ENCODE peak calls at places on chromosomes 6 and 20, in eight cellular contexts. U, H, N, Z, M, E, Q and V are unnamed samples.

GRCh38 chr20:11849270-11849920 is 68.3 kb upstream of the BTBD3 start:
- DNase-seq in M (no peak), U (no peak), N (no peak), H (no peak), Q (no peak), E (no peak), Z (no peak), V (no peak)

GRCh38 chr20:46401478-46401860 is 4.9 kb downstream of the ELMO2 start:
- DNase-seq in H (no peak), Z (no peak), N (no peak), M (no peak), E (no peak), U (no peak), Q (peak), V (no peak)

GRCh38 chr6:126716012-126716411 is 376.1 kb downstream of the CENPW start:
- DNase-seq in U (no peak), Q (no peak), Z (no peak), N (no peak), H (no peak), E (no peak), M (no peak), V (no peak)

GRCh38 chr6:130935978-130936377 is 108.8 kb downstream of the SMLR1 start:
- DNase-seq in N (no peak), M (no peak), Q (no peak), U (no peak), H (no peak), Z (no peak), E (no peak), V (no peak)

GRCh38 chr6:147166360-147166944 is 37.8 kb upstream of the STXBP5 start:
- DNase-seq in N (no peak), H (peak), U (no peak), Z (no peak), Q (no peak), E (no peak), M (no peak), V (no peak)

GRCh38 chr6:169805242-169805838 is 53.9 kb downstream of the ERMARD start:
- DNase-seq in M (no peak), N (no peak), U (no peak), E (no peak), H (no peak), Q (no peak), Z (no peak), V (no peak)

GRCh38 chr6:130365166-130366010 is 429 bp upstream of the TMEM200A start:
- DNase-seq in M (peak), Q (peak), U (no peak), N (peak), Z (peak), E (peak), H (peak), V (peak)

GRCh38 chr6:72636215-72636614 is 14.4 kb downstream of the KCNQ5 start:
- DNase-seq in U (no peak), Q (peak), N (no peak), H (no peak), Z (no peak), E (no peak), M (no peak), V (no peak)

GRCh38 chr6:106997392-106998257 is 23.1 kb upstream of the CD24 start:
- DNase-seq in Q (peak), Z (peak), M (peak), U (no peak), E (no peak), H (peak), N (no peak), V (no peak)

GRCh38 chr6:54366647-54367327 is 58.5 kb downstream of the TINAG start:
- DNase-seq in N (no peak), Z (no peak), H (peak), U (no peak), M (peak), Q (no peak), E (no peak), V (no peak)

GRCh38 chr20:1822564-1823420 is 72.4 kb upstream of the SIRPA start:
- DNase-seq in Z (no peak), H (no peak), E (no peak), Q (no peak), M (no peak), U (no peak), N (no peak), V (no peak)

GRCh38 chr6:166904101-166904746 is 52.1 kb downstream of the RNASET2 start:
- DNase-seq in Q (peak), U (no peak), H (no peak), E (no peak), N (no peak), M (no peak), Z (peak), V (no peak)

GRCh38 chr20:25053207-25054132 is 4.5 kb downstream of the ACSS1 start:
- DNase-seq in E (peak), H (peak), M (no peak), Q (no peak), U (peak), Z (no peak), N (peak), V (no peak)

GRCh38 chr6:35318200-35318844 is 20.7 kb downstream of the DEF6 start:
- DNase-seq in H (peak), M (peak), N (peak), Q (no peak), U (peak), Z (peak), E (peak), V (no peak)

GRCh38 chr6:35727206-35727934 is 9.5 kb upstream of the ARMC12 start:
- DNase-seq in E (peak), U (peak), M (peak), N (peak), Z (peak), Q (peak), H (peak), V (no peak)

GRCh38 chr20:49573900-49574416 is 6.0 kb upstream of the PTGIS start:
- DNase-seq in Q (no peak), E (no peak), M (no peak), N (peak), U (no peak), Z (no peak), H (no peak), V (no peak)

GRCh38 chr20:63351811-63352591 is 9.1 kb downstream of the CHRNA4 start:
- DNase-seq in Q (no peak), N (no peak), M (no peak), H (no peak), E (no peak), U (no peak), Z (peak), V (no peak)

GRCh38 chr6:158072083-158072721 is 90.5 kb downstream of the SYNJ2 start:
- DNase-seq in U (peak), M (peak), E (peak), Q (peak), Z (peak), H (peak), N (peak), V (peak)

GRCh38 chr6:106591111-106591825 is 38.0 kb downstream of the RTN4IP1 start:
- DNase-seq in Z (no peak), H (no peak), M (peak), E (no peak), N (no peak), Q (no peak), U (peak), V (no peak)

GRCh38 chr6:31776961-31777666 is at the start of gene VWA7:
- DNase-seq in M (peak), Q (peak), U (peak), E (no peak), Z (no peak), H (peak), N (no peak), V (peak)

GRCh38 chr6:44561832-44562496 is 174.5 kb downstream of the CDC5L start:
- DNase-seq in M (no peak), H (no peak), N (no peak), U (no peak), Q (no peak), Z (no peak), E (no peak), V (no peak)

DNA sequence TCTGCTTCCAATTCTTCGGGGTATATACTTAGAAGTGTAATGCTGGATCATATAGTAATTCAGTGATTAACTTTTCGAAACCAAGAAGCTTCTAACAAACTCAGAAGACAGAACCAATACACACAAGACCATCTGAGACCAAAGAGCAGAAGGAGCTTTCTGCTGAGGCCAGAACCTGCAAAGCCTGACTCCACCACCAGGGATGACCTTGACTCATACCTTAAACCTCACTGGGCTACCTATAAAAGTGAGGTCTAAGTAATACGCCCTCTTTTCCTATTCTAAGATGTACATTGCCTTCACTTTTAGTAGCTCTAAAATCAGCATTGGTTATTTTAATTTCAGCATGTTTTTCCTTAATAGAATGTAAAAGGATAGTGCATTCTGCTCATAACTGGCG is 84.8 kb downstream of the FOXF2 start:
- DNase-seq in U (no peak), M (no peak), H (no peak), Z (no peak), Q (no peak), N (no peak), E (no peak), V (no peak)
- TF ChIP-seq CTCF in U (no peak), M (no peak), H (no peak), Z (peak), Q (no peak), N (no peak), E (no peak), V (no peak)

GRCh38 chr6:17200395-17200794 is 80.8 kb upstream of the RBM24 start:
- DNase-seq in Q (no peak), Z (peak), E (no peak), M (no peak), U (no peak), H (no peak), N (no peak), V (no peak)
- TF ChIP-seq CTCF in Q (no peak), Z (peak), E (no peak), M (no peak), U (no peak), H (peak), N (no peak), V (no peak)

DNA sequence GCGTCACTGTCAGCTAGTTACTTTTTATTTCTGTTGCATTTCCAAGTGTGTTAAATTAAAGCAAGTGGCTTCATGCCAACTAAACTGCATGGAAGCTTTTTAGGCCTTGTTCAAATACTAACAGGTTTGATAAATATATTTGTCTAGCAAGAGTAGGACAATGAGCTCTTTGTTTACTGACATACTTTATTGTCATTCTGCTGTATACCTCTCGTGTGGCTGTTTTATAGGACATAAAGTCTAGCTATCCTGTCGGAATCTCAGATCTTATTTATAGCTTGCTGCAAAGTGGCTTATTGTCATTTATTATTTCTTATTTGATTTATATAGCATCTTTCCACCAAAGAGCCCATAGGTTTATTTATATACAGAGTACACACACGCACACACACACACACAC is 711.1 kb downstream of the KIF16B start:
- DNase-seq in U (no peak), Z (no peak), H (no peak), E (no peak), Q (no peak), N (no peak), M (no peak), V (no peak)
- TF ChIP-seq CTCF in U (no peak), Z (no peak), H (no peak), E (no peak), Q (no peak), N (no peak), M (no peak), V (no peak)

GRCh38 chr6:12637960-12638641 is 78.5 kb upstream of the PHACTR1 start:
- DNase-seq in Z (peak), M (peak), U (no peak), N (no peak), Q (peak), H (peak), E (peak), V (no peak)

GRCh38 chr6:12640438-12640837 is 76.1 kb upstream of the PHACTR1 start:
- DNase-seq in Z (no peak), M (no peak), Q (no peak), U (no peak), H (no peak), N (no peak), E (no peak), V (no peak)

GRCh38 chr6:12635375-12635774 is 81.2 kb upstream of the PHACTR1 start:
- DNase-seq in M (no peak), Z (no peak), N (no peak), Q (no peak), H (no peak), E (no peak), U (no peak), V (no peak)

GRCh38 chr6:12635813-12636212 is 80.8 kb upstream of the PHACTR1 start:
- DNase-seq in Q (no peak), N (no peak), U (no peak), H (no peak), M (no peak), E (no peak), Z (no peak), V (no peak)

GRCh38 chr6:12636336-12636735 is 80.2 kb upstream of the PHACTR1 start:
- DNase-seq in Q (no peak), E (no peak), H (no peak), M (peak), N (no peak), Z (no peak), U (no peak), V (no peak)
- TF ChIP-seq CTCF in Q (no peak), E (no peak), H (peak), M (no peak), N (no peak), Z (peak), U (no peak), V (no peak)

GRCh38 chr6:108623995-108624394 is 63.3 kb downstream of the FOXO3 start:
- DNase-seq in Z (no peak), E (no peak), Q (no peak), U (no peak), H (no peak), M (no peak), N (no peak), V (no peak)
- TF ChIP-seq CTCF in Z (no peak), E (no peak), Q (no peak), U (no peak), H (no peak), M (no peak), N (no peak), V (no peak)

DNA sequence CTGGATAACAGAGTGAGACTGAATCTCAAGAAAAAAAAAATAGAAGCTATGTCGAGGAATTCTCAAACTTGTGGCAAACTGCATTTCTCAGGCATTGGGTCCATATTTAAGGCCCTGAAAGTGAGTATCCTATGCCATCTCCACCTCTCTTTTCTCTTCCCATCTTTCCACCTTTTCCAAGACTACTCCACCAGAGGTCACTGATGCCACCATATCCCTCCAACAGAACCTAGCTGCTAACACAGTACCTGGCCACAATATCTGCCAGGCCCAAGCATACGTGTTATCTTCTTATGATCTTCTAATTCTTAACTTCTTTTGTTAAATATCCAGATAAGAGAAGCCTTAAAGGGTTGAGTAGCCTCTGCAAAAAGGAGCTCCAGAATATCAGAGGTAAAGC is 8.2 kb upstream of the ADGRF4 start:
- DNase-seq in N (no peak), E (no peak), U (no peak), Z (no peak), H (no peak), Q (no peak), M (peak), V (no peak)
- TF ChIP-seq CTCF in N (no peak), E (no peak), U (no peak), Z (no peak), H (no peak), Q (no peak), M (peak), V (no peak)